ENCODE peak calls at places on chromosomes 6 and 20, in six cellular contexts. P is RWPE2, V is Calu3, G is IMR-90, B is AG10803, Y is osteocyte. A is an unnamed sample.

GRCh38 chr6:15153191-15153590 is 92.7 kb upstream of the JARID2 start:
- DNase-seq in G (no peak), P (no peak), Y (no peak), V (no peak), B (no peak), A (no peak)

GRCh38 chr6:28488916-28489365 is 26.7 kb downstream of the GPX6 start:
- DNase-seq in G (peak), P (no peak), V (no peak), Y (no peak), B (peak), A (peak)

GRCh38 chr6:113048741-113049140 is 701.6 kb downstream of the RFPL4B start:
- DNase-seq in P (no peak), V (no peak), G (peak), B (no peak), Y (no peak), A (no peak)

GRCh38 chr6:27303613-27304272 is 8.3 kb downstream of the POM121L2 start:
- DNase-seq in Y (no peak), B (no peak), V (no peak), P (no peak), G (no peak), A (no peak)

GRCh38 chr20:17061721-17062120 is 165.1 kb upstream of the PCSK2 start:
- DNase-seq in B (no peak), P (no peak), V (no peak), Y (no peak), G (no peak), A (no peak)

GRCh38 chr6:1641391-1641790 is 31.7 kb downstream of the FOXC1 start:
- DNase-seq in G (no peak), B (no peak), V (peak), Y (no peak), P (no peak), A (no peak)

GRCh38 chr6:168574075-168574698 is 133.2 kb downstream of the SMOC2 start:
- DNase-seq in B (no peak), P (no peak), V (no peak), G (no peak), Y (peak), A (no peak)

GRCh38 chr6:40930555-40930954 is 108.5 kb downstream of the UNC5CL start:
- DNase-seq in V (no peak), B (peak), G (peak), Y (no peak), P (no peak), A (peak)

GRCh38 chr20:50029697-50030428 is 47.1 kb downstream of the SNAI1 start:
- DNase-seq in Y (no peak), B (peak), V (peak), G (peak), P (peak), A (no peak)

GRCh38 chr6:47251396-47251795 is 58.3 kb downstream of the TNFRSF21 start:
- DNase-seq in V (no peak), P (no peak), G (no peak), B (no peak), Y (no peak), A (no peak)

GRCh38 chr6:138115191-138115590 is 8.0 kb upstream of the PERP start:
- DNase-seq in V (no peak), Y (no peak), P (no peak), B (no peak), G (no peak), A (no peak)

GRCh38 chr20:38057351-38057972 is 23.9 kb downstream of the RPRD1B start:
- DNase-seq in V (peak), Y (peak), P (peak), G (peak), B (peak), A (peak)

GRCh38 chr6:39425346-39426056 is 103.0 kb upstream of the KCNK16 start:
- DNase-seq in B (no peak), V (peak), Y (peak), P (no peak), G (no peak), A (no peak)

GRCh38 chr6:170127151-170127550 is 163.7 kb downstream of the DLL1 start:
- DNase-seq in B (no peak), V (no peak), G (no peak), P (no peak), Y (peak), A (peak)

GRCh38 chr6:41958022-41958856 is 16.6 kb upstream of the CCND3 start:
- DNase-seq in Y (no peak), G (no peak), B (no peak), P (no peak), V (no peak), A (no peak)

GRCh38 chr6:118400098-118400497 is 148.0 kb upstream of the PLN start:
- DNase-seq in P (no peak), Y (no peak), B (no peak), G (no peak), V (no peak), A (no peak)

GRCh38 chr6:786946-787763 is 94.2 kb upstream of the EXOC2 start:
- DNase-seq in B (no peak), P (no peak), V (no peak), G (peak), Y (no peak), A (no peak)

GRCh38 chr6:148388477-148388876 is 45.8 kb downstream of the SASH1 start:
- DNase-seq in Y (no peak), V (no peak), G (no peak), P (no peak), B (no peak), A (no peak)

GRCh38 chr6:33162471-33162870 is 29.8 kb downstream of the COL11A2 start:
- DNase-seq in G (no peak), P (no peak), Y (no peak), B (no peak), V (no peak), A (no peak)

GRCh38 chr6:153044295-153044694 is 41.8 kb upstream of the MTRF1L start:
- DNase-seq in P (no peak), B (no peak), V (no peak), Y (no peak), G (no peak), A (no peak)

GRCh38 chr6:161423271-161423670 is 149.4 kb upstream of the AGPAT4 start:
- DNase-seq in P (no peak), G (no peak), V (no peak), B (no peak), Y (no peak), A (no peak)

GRCh38 chr20:63022501-63022900 is 15.7 kb upstream of the BHLHE23 start:
- DNase-seq in P (peak), G (no peak), V (no peak), B (no peak), Y (no peak), A (no peak)

GRCh38 chr6:26033132-26033941 is 53.9 kb upstream of the HFE start:
- DNase-seq in G (peak), Y (no peak), B (peak), V (peak), P (no peak), A (peak)

GRCh38 chr6:137775192-137775591 is 91.9 kb upstream of the TNFAIP3 start:
- DNase-seq in P (no peak), V (no peak), G (no peak), B (no peak), Y (no peak), A (no peak)

GRCh38 chr20:1209447-1210387 is 6.5 kb downstream of the C20orf202 start:
- DNase-seq in B (no peak), P (no peak), G (peak), Y (no peak), V (no peak), A (no peak)

GRCh38 chr20:25317351-25318075 is 69.6 kb downstream of the PYGB start:
- DNase-seq in G (no peak), B (no peak), P (no peak), Y (no peak), V (no peak), A (no peak)

GRCh38 chr6:129370268-129370916 is 339.6 kb downstream of the ARHGAP18 start:
- DNase-seq in Y (no peak), P (no peak), V (peak), B (peak), G (peak), A (peak)

GRCh38 chr20:58716476-58717277 is 24.1 kb downstream of the NPEPL1 start:
- DNase-seq in G (no peak), P (no peak), B (no peak), Y (peak), V (no peak), A (peak)

GRCh38 chr6:12280458-12280857 is 9.7 kb upstream of the EDN1 start:
- DNase-seq in Y (no peak), P (no peak), G (peak), V (no peak), B (peak), A (no peak)

DNA sequence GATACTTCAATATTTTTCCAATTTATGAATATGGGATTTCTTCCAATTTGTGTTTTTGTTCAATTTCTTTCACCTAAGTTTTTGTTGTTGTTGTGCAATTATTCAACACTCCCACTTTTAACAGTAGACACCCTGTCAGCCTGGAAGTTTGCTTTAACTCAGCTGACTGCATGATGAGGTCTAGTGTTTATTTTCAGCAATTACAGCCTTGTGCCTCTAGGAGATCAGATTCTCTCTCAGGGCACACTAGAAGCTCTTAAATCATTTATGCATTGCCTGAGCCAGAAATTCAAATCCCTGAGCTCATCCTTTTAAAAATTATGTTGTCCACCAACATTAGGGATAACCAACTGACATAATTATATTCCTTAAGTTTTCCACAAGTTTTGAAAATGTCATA is 85.7 kb downstream of the MRAP2 start:
- DNase-seq in G (peak), B (no peak), P (no peak), V (no peak), Y (no peak), A (no peak)
- TF ChIP-seq CTCF in G (no peak), B (no peak), P (no peak), V (no peak), Y (no peak), A (no peak)

GRCh38 chr20:54475334-54476287 is at the start of gene DOK5:
- DNase-seq in P (no peak), Y (peak), B (peak), V (peak), G (peak), A (no peak)
- TF ChIP-seq CTCF in P (no peak), Y (peak), B (no peak), V (no peak), G (no peak), A (no peak)

DNA sequence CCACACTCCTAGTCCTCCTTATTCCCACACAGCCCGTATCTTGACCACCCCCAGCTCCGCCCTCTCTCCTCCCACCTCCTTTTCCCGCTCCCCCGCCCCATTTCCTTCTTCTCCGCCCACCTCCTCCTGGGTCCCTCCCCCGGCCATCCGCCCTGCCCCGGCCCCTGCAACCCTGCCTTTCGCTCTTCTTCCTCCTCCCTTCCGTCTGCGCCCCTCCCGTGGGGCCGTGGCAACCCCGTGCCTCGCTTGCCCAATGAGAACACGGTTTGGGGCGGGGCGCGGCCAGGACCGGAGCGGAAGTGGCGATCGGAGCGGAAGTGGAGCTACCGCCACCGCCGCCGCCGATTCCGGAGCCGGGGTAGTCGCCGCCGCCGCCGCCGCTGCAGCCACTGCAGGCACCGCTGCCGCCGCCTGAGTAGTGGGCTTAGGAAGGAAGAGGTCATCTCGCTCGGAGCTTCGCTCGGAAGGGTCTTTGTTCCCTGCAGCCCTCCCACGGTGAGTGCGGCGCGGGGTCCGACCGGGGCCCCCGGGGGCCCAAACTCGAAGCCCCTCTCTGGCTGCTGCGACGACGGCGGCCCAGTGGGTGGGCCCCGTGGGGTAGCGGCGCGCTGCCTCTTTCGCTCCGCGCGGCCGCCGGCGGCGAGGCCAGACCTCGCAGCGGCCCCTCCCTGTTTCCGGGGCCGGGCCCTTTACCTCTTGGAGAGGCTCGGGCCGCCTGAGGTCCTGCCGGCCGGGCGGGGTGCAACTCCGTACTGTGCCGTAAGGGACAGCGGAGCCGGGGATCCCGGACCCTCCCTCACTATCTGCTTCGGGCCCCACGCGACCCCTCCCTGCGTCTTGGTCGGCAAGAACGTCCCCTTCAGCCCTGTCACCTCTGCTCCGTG is at the start of gene YWHAB:
- DNase-seq in P (peak), Y (peak), B (peak), G (peak), V (peak), A (peak)
- TF ChIP-seq CTCF in P (no peak), Y (no peak), B (no peak), G (no peak), V (no peak), A (no peak)

GRCh38 chr20:34754611-34755010 is 50.5 kb downstream of the TP53INP2 start:
- DNase-seq in P (no peak), G (no peak), V (no peak), B (no peak), Y (no peak), A (no peak)

GRCh38 chr20:34751453-34751852 is 47.3 kb downstream of the TP53INP2 start:
- DNase-seq in P (no peak), V (no peak), B (no peak), Y (no peak), G (peak), A (no peak)

GRCh38 chr20:34750484-34750883 is 46.3 kb downstream of the TP53INP2 start:
- DNase-seq in B (no peak), P (no peak), G (peak), Y (no peak), V (no peak), A (no peak)

GRCh38 chr20:34755367-34755766 is 51.2 kb downstream of the TP53INP2 start:
- DNase-seq in G (no peak), B (no peak), V (no peak), Y (no peak), P (no peak), A (no peak)

DNA sequence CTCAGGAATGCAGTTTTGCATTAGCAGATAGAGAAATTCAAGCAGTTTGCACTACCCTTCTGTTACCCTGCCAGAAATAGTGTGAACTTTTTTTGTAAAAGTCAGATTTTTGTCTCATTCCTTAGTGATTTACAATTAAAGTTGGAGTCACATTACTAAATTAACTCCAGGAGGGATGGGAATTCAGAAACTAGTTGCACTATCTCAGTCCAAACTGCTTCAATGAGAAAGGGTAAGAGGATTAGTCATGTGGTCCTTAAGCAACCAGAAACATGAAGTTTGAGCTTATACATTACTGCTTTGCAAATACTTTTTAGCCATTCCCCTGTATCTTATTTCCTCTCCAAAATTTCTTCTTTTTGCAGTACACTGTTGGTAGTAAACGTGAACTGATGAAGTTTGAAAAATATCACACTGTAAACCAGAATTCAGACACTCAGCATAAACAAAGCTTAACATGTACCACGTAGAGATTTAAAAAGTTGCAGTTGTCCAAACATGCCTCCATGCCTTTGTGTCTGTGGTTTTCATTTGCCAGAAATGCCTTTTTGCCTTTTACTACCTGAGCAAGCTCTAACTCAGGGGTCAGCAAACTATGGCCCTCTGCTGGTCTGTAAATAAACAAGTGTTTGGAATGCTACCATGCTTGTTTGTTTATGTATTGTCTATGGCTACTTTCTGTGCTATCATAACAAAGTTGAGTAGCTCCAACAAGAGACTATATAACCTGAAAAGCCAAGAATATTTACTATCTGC is 49.7 kb downstream of the TP53INP2 start:
- DNase-seq in B (peak), G (peak), P (no peak), Y (no peak), V (no peak), A (no peak)
- TF ChIP-seq CTCF in B (peak), G (no peak), P (peak), Y (no peak), V (no peak), A (no peak)

GRCh38 chr6:3454206-3455016 is 2.4 kb downstream of the SLC22A23 start:
- DNase-seq in Y (no peak), P (no peak), B (no peak), V (no peak), G (no peak), A (no peak)

GRCh38 chr6:3456395-3456767 is 469 bp downstream of the SLC22A23 start:
- DNase-seq in B (no peak), P (no peak), Y (no peak), V (no peak), G (no peak), A (no peak)

GRCh38 chr6:3456794-3457709 is at the start of gene SLC22A23:
- DNase-seq in P (no peak), G (no peak), Y (peak), V (peak), B (peak), A (peak)

GRCh38 chr6:3455121-3455489 is 1.7 kb downstream of the SLC22A23 start:
- DNase-seq in Y (no peak), G (no peak), P (no peak), B (no peak), V (no peak), A (peak)

GRCh38 chr6:3455490-3456394 is 1.1 kb downstream of the SLC22A23 start:
- DNase-seq in P (no peak), B (no peak), V (peak), Y (no peak), G (no peak), A (peak)
- TF ChIP-seq CTCF in P (no peak), B (no peak), V (no peak), Y (no peak), G (no peak), A (no peak)

GRCh38 chr6:23927935-23928334 is 198.1 kb upstream of the NRSN1 start:
- DNase-seq in Y (no peak), V (no peak), B (no peak), G (no peak), P (no peak), A (no peak)
- TF ChIP-seq CTCF in Y (no peak), V (no peak), B (no peak), G (no peak), P (no peak), A (no peak)

DNA sequence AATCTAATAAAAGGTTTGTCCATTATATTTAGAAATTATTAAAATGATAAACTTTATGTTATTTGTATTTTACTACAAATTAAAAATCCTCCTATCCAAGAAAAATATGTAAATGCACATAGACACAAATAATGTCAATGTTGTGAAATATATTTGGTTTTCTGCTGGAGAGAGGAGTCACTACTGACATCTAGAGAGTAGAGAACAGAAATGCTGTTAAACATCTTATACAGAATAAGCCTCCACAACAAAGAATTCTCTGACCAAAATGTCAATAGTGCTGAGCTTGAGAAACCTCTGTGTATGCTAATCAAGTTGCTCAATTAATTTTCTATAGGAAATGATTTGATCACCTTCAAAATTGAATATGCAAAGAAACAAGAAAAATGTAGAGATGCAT is 12.4 kb downstream of the HTR1B start:
- DNase-seq in V (no peak), Y (no peak), B (peak), P (no peak), G (peak), A (no peak)
- TF ChIP-seq CTCF in V (no peak), Y (peak), B (peak), P (peak), G (peak), A (no peak)

GRCh38 chr6:159008656-159009288 is 8.8 kb upstream of the RSPH3 start:
- DNase-seq in V (no peak), G (peak), B (peak), Y (no peak), P (no peak), A (no peak)
- TF ChIP-seq CTCF in V (no peak), G (peak), B (peak), Y (peak), P (peak), A (peak)

GRCh38 chr20:19886666-19887288 is 128.7 kb downstream of the RIN2 start:
- DNase-seq in G (peak), P (no peak), V (no peak), B (no peak), Y (no peak), A (peak)
- TF ChIP-seq CTCF in G (peak), P (peak), V (no peak), B (peak), Y (peak), A (no peak)

A was measured in colonic mucosa.